ENCODE peak calls at places on chromosomes 1 and 21, in nine cellular contexts. One of them, this sample, is unnamed.

GRCh38 chr1:225762444-225762843 is 15.2 kb upstream of the SRP9 start:
- DNase-seq in neuronal stem cell: no peak
- DNase-seq in sigmoid colon: no peak
- DNase-seq in lung: no peak
- DNase-seq in pancreas: no peak
- DNase-seq in kidney: no peak
- DNase-seq in tibial artery: no peak
- DNase-seq in breast epithelium: no peak
- DNase-seq in K562: no peak
- DNase-seq in this sample: no peak

GRCh38 chr1:109531205-109531779 is 8.4 kb upstream of the GPR61 start:
- DNase-seq in neuronal stem cell: no peak
- DNase-seq in sigmoid colon: no peak
- DNase-seq in lung: no peak
- DNase-seq in pancreas: no peak
- DNase-seq in kidney: no peak
- DNase-seq in tibial artery: no peak
- DNase-seq in breast epithelium: no peak
- DNase-seq in K562: no peak
- DNase-seq in this sample: no peak

GRCh38 chr1:9314711-9315379 is 22.2 kb downstream of the SPSB1 start:
- DNase-seq in neuronal stem cell: no peak
- DNase-seq in sigmoid colon: no peak
- DNase-seq in lung: no peak
- DNase-seq in pancreas: no peak
- DNase-seq in kidney: no peak
- DNase-seq in tibial artery: no peak
- DNase-seq in breast epithelium: no peak
- DNase-seq in K562: no peak
- DNase-seq in this sample: no peak

GRCh38 chr21:35257413-35257812 is 208.3 kb upstream of the RUNX1 start:
- DNase-seq in neuronal stem cell: no peak
- DNase-seq in sigmoid colon: peak; percentile 68
- DNase-seq in lung: peak; percentile 39
- DNase-seq in pancreas: peak; percentile 67
- DNase-seq in kidney: peak; percentile 70
- DNase-seq in tibial artery: peak; percentile 76
- DNase-seq in breast epithelium: no peak
- DNase-seq in K562: peak; percentile 29
- DNase-seq in this sample: no peak

GRCh38 chr1:51170342-51170741 is 65.7 kb upstream of the RNF11 start:
- DNase-seq in neuronal stem cell: no peak
- DNase-seq in sigmoid colon: no peak
- DNase-seq in lung: no peak
- DNase-seq in pancreas: no peak
- DNase-seq in kidney: no peak
- DNase-seq in tibial artery: no peak
- DNase-seq in breast epithelium: no peak
- DNase-seq in K562: no peak
- DNase-seq in this sample: no peak

GRCh38 chr1:174726167-174726879 is 273.4 kb upstream of the CACYBP start:
- DNase-seq in neuronal stem cell: no peak
- DNase-seq in sigmoid colon: no peak
- DNase-seq in lung: no peak
- DNase-seq in pancreas: no peak
- DNase-seq in kidney: no peak
- DNase-seq in tibial artery: no peak
- DNase-seq in breast epithelium: no peak
- DNase-seq in K562: peak; percentile 25
- DNase-seq in this sample: no peak

GRCh38 chr1:240739139-240739538 is 127.2 kb upstream of the GREM2 start:
- DNase-seq in neuronal stem cell: no peak
- DNase-seq in sigmoid colon: no peak
- DNase-seq in lung: no peak
- DNase-seq in pancreas: no peak
- DNase-seq in kidney: no peak
- DNase-seq in tibial artery: no peak
- DNase-seq in breast epithelium: no peak
- DNase-seq in K562: no peak
- DNase-seq in this sample: no peak

GRCh38 chr1:221699582-221700519 is 42.0 kb downstream of the DUSP10 start:
- DNase-seq in neuronal stem cell: no peak
- DNase-seq in sigmoid colon: no peak
- DNase-seq in lung: no peak
- DNase-seq in pancreas: no peak
- DNase-seq in kidney: no peak
- DNase-seq in tibial artery: no peak
- DNase-seq in breast epithelium: no peak
- DNase-seq in K562: no peak
- DNase-seq in this sample: no peak

GRCh38 chr1:67978988-67979516 is 71.4 kb downstream of the DIRAS3 start:
- DNase-seq in neuronal stem cell: no peak
- DNase-seq in sigmoid colon: no peak
- DNase-seq in lung: no peak
- DNase-seq in pancreas: no peak
- DNase-seq in kidney: no peak
- DNase-seq in tibial artery: no peak
- DNase-seq in breast epithelium: no peak
- DNase-seq in K562: no peak
- DNase-seq in this sample: no peak

GRCh38 chr1:39268906-39269305 is 64.4 kb downstream of the MACF1 start:
- DNase-seq in neuronal stem cell: no peak
- DNase-seq in sigmoid colon: no peak
- DNase-seq in lung: no peak
- DNase-seq in pancreas: no peak
- DNase-seq in kidney: no peak
- DNase-seq in tibial artery: no peak
- DNase-seq in breast epithelium: no peak
- DNase-seq in K562: no peak
- DNase-seq in this sample: no peak

GRCh38 chr1:162248854-162249535 is 127.7 kb downstream of the SPATA46 start:
- DNase-seq in neuronal stem cell: peak; percentile 84
- DNase-seq in sigmoid colon: no peak
- DNase-seq in lung: no peak
- DNase-seq in pancreas: no peak
- DNase-seq in kidney: no peak
- DNase-seq in tibial artery: no peak
- DNase-seq in breast epithelium: no peak
- DNase-seq in K562: no peak
- DNase-seq in this sample: no peak

GRCh38 chr1:231421616-231421970 is 494 bp downstream of the EGLN1 start:
- DNase-seq in neuronal stem cell: no peak
- DNase-seq in sigmoid colon: peak; percentile 70
- DNase-seq in lung: no peak
- DNase-seq in pancreas: no peak
- DNase-seq in kidney: peak; percentile 85
- DNase-seq in tibial artery: peak; percentile 33
- DNase-seq in breast epithelium: no peak
- DNase-seq in K562: no peak
- DNase-seq in this sample: no peak

GRCh38 chr1:102798718-102799117 is 309.6 kb downstream of the COL11A1 start:
- DNase-seq in neuronal stem cell: no peak
- DNase-seq in sigmoid colon: no peak
- DNase-seq in lung: no peak
- DNase-seq in pancreas: no peak
- DNase-seq in kidney: no peak
- DNase-seq in tibial artery: no peak
- DNase-seq in breast epithelium: no peak
- DNase-seq in K562: no peak
- DNase-seq in this sample: no peak

GRCh38 chr1:58156124-58156468 is 390.4 kb downstream of the OMA1 start:
- DNase-seq in neuronal stem cell: no peak
- DNase-seq in sigmoid colon: no peak
- DNase-seq in lung: no peak
- DNase-seq in pancreas: no peak
- DNase-seq in kidney: no peak
- DNase-seq in tibial artery: no peak
- DNase-seq in breast epithelium: no peak
- DNase-seq in K562: no peak
- DNase-seq in this sample: no peak

GRCh38 chr1:201827321-201828281 is 1.4 kb upstream of the IPO9 start:
- DNase-seq in neuronal stem cell: no peak
- DNase-seq in sigmoid colon: no peak
- DNase-seq in lung: no peak
- DNase-seq in pancreas: no peak
- DNase-seq in kidney: no peak
- DNase-seq in tibial artery: no peak
- DNase-seq in breast epithelium: no peak
- DNase-seq in K562: no peak
- DNase-seq in this sample: no peak
- H3K27ac ChIP-seq in neuronal stem cell: no peak overlapping the region
- H3K27ac ChIP-seq in sigmoid colon: no peak overlapping the region
- H3K27ac ChIP-seq in lung: no peak overlapping the region
- H3K27ac ChIP-seq in pancreas: no peak overlapping the region
- H3K27ac ChIP-seq in kidney: no peak overlapping the region
- H3K27ac ChIP-seq in tibial artery: no peak overlapping the region
- H3K27ac ChIP-seq in breast epithelium: no peak overlapping the region
- H3K27ac ChIP-seq in K562: peak overlapping the region; percentile 29
- H3K27ac ChIP-seq in this sample: no peak overlapping the region

DNA sequence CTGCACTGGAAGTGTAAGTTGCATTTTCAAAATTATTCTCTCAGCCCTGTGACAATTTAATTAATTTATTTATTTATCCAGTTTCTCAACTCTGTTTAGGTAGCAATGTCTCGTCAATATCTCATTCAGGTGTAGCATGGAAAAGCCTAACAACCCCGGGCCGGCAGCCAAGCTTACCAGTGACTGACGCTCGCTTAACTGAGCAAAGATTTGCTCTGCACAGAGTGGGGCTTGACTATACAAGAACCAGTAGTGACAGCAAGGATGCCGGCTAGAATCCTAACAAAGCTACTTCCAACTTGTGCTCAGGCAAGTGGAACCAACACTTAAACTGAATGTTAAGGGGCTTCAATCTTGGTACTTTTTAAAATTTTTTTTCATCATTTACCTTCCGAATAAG is 80.9 kb upstream of the ESRRG start:
- DNase-seq in neuronal stem cell: no peak
- DNase-seq in sigmoid colon: no peak
- DNase-seq in lung: no peak
- DNase-seq in pancreas: no peak
- DNase-seq in kidney: no peak
- DNase-seq in tibial artery: no peak
- DNase-seq in breast epithelium: no peak
- DNase-seq in K562: no peak
- DNase-seq in this sample: no peak
- H3K27ac ChIP-seq in neuronal stem cell: no peak overlapping the region
- H3K27ac ChIP-seq in sigmoid colon: no peak overlapping the region
- H3K27ac ChIP-seq in lung: no peak overlapping the region
- H3K27ac ChIP-seq in pancreas: no peak overlapping the region
- H3K27ac ChIP-seq in kidney: no peak overlapping the region
- H3K27ac ChIP-seq in tibial artery: no peak overlapping the region
- H3K27ac ChIP-seq in breast epithelium: no peak overlapping the region
- H3K27ac ChIP-seq in K562: no peak overlapping the region
- H3K27ac ChIP-seq in this sample: no peak overlapping the region

GRCh38 chr1:24379733-24380315 is 33.8 kb downstream of the STPG1 start:
- DNase-seq in neuronal stem cell: no peak
- DNase-seq in sigmoid colon: no peak
- DNase-seq in lung: no peak
- DNase-seq in pancreas: no peak
- DNase-seq in kidney: no peak
- DNase-seq in tibial artery: no peak
- DNase-seq in breast epithelium: no peak
- DNase-seq in K562: no peak
- DNase-seq in this sample: no peak
- H3K27ac ChIP-seq in neuronal stem cell: no peak overlapping the region
- H3K27ac ChIP-seq in sigmoid colon: no peak overlapping the region
- H3K27ac ChIP-seq in lung: no peak overlapping the region
- H3K27ac ChIP-seq in pancreas: no peak overlapping the region
- H3K27ac ChIP-seq in kidney: no peak overlapping the region
- H3K27ac ChIP-seq in tibial artery: no peak overlapping the region
- H3K27ac ChIP-seq in breast epithelium: peak overlapping the region; percentile 40
- H3K27ac ChIP-seq in K562: no peak overlapping the region
- H3K27ac ChIP-seq in this sample: no peak overlapping the region

GRCh38 chr1:200310824-200311223 is 99.0 kb downstream of the ZNF281 start:
- DNase-seq in neuronal stem cell: no peak
- DNase-seq in sigmoid colon: no peak
- DNase-seq in lung: no peak
- DNase-seq in pancreas: no peak
- DNase-seq in kidney: no peak
- DNase-seq in tibial artery: no peak
- DNase-seq in breast epithelium: no peak
- DNase-seq in K562: no peak
- DNase-seq in this sample: no peak

GRCh38 chr1:200306954-200307754 is 102.7 kb downstream of the ZNF281 start:
- DNase-seq in neuronal stem cell: no peak
- DNase-seq in sigmoid colon: no peak
- DNase-seq in lung: no peak
- DNase-seq in pancreas: no peak
- DNase-seq in kidney: no peak
- DNase-seq in tibial artery: no peak
- DNase-seq in breast epithelium: no peak
- DNase-seq in K562: peak; percentile 61
- DNase-seq in this sample: peak; percentile 13

GRCh38 chr1:200307755-200308066 is 102.1 kb downstream of the ZNF281 start:
- DNase-seq in neuronal stem cell: no peak
- DNase-seq in sigmoid colon: no peak
- DNase-seq in lung: no peak
- DNase-seq in pancreas: no peak
- DNase-seq in kidney: no peak
- DNase-seq in tibial artery: no peak
- DNase-seq in breast epithelium: no peak
- DNase-seq in K562: no peak
- DNase-seq in this sample: no peak

GRCh38 chr1:200314085-200314750 is 95.6 kb downstream of the ZNF281 start:
- DNase-seq in neuronal stem cell: no peak
- DNase-seq in sigmoid colon: no peak
- DNase-seq in lung: no peak
- DNase-seq in pancreas: no peak
- DNase-seq in kidney: no peak
- DNase-seq in tibial artery: no peak
- DNase-seq in breast epithelium: no peak
- DNase-seq in K562: no peak
- DNase-seq in this sample: no peak

GRCh38 chr1:200311256-200311655 is 98.6 kb downstream of the ZNF281 start:
- DNase-seq in neuronal stem cell: no peak
- DNase-seq in sigmoid colon: no peak
- DNase-seq in lung: no peak
- DNase-seq in pancreas: no peak
- DNase-seq in kidney: no peak
- DNase-seq in tibial artery: no peak
- DNase-seq in breast epithelium: no peak
- DNase-seq in K562: no peak
- DNase-seq in this sample: no peak
- H3K27ac ChIP-seq in neuronal stem cell: no peak overlapping the region
- H3K27ac ChIP-seq in sigmoid colon: no peak overlapping the region
- H3K27ac ChIP-seq in lung: no peak overlapping the region
- H3K27ac ChIP-seq in pancreas: no peak overlapping the region
- H3K27ac ChIP-seq in kidney: no peak overlapping the region
- H3K27ac ChIP-seq in tibial artery: no peak overlapping the region
- H3K27ac ChIP-seq in breast epithelium: no peak overlapping the region
- H3K27ac ChIP-seq in K562: no peak overlapping the region
- H3K27ac ChIP-seq in this sample: no peak overlapping the region